ENCODE peak calls at places on chromosomes 4 and X, in six cellular contexts. One of them, this sample, is unnamed.

GRCh38 chrX:107565916-107566602 is 62.3 kb upstream of the PRPS1 start:
- DNase-seq in HCT116: peak
- DNase-seq in GM12878: no peak
- DNase-seq in K562: no peak
- DNase-seq in H1: no peak
- DNase-seq in HepG2: peak
- DNase-seq in this sample: peak

GRCh38 chr4:42843694-42844093 is 48.8 kb upstream of the GRXCR1 start:
- DNase-seq in HCT116: no peak
- DNase-seq in GM12878: no peak
- DNase-seq in K562: no peak
- DNase-seq in H1: no peak
- DNase-seq in HepG2: no peak
- DNase-seq in this sample: no peak

GRCh38 chr4:25814323-25814722 is 48.5 kb downstream of the SEL1L3 start:
- DNase-seq in HCT116: no peak
- DNase-seq in GM12878: no peak
- DNase-seq in K562: no peak
- DNase-seq in H1: no peak
- DNase-seq in HepG2: no peak
- DNase-seq in this sample: no peak

GRCh38 chr4:55933611-55934010 is 15.1 kb upstream of the CEP135 start:
- DNase-seq in HCT116: no peak
- DNase-seq in GM12878: no peak
- DNase-seq in K562: no peak
- DNase-seq in H1: no peak
- DNase-seq in HepG2: no peak
- DNase-seq in this sample: no peak

GRCh38 chr4:76087007-76087769 is 12.7 kb downstream of the ART3 start:
- DNase-seq in HCT116: peak
- DNase-seq in GM12878: no peak
- DNase-seq in K562: peak
- DNase-seq in H1: peak
- DNase-seq in HepG2: peak
- DNase-seq in this sample: peak

GRCh38 chr4:120017939-120018692 is 48.5 kb downstream of the MAD2L1 start:
- DNase-seq in HCT116: no peak
- DNase-seq in GM12878: no peak
- DNase-seq in K562: no peak
- DNase-seq in H1: no peak
- DNase-seq in HepG2: no peak
- DNase-seq in this sample: no peak

GRCh38 chr4:74320559-74321118 is 12.4 kb downstream of the EPGN start:
- DNase-seq in HCT116: peak
- DNase-seq in GM12878: peak
- DNase-seq in K562: peak
- DNase-seq in H1: peak
- DNase-seq in HepG2: peak
- DNase-seq in this sample: peak

GRCh38 chrX:31209005-31209612 is 137.3 kb upstream of the FTHL17 start:
- DNase-seq in HCT116: no peak
- DNase-seq in GM12878: no peak
- DNase-seq in K562: no peak
- DNase-seq in H1: no peak
- DNase-seq in HepG2: no peak
- DNase-seq in this sample: no peak

GRCh38 chr4:5710962-5711478 is at the start of gene EVC:
- DNase-seq in HCT116: no peak
- DNase-seq in GM12878: no peak
- DNase-seq in K562: peak
- DNase-seq in H1: no peak
- DNase-seq in HepG2: peak
- DNase-seq in this sample: peak

GRCh38 chrX:129594781-129595180 is 54.7 kb downstream of the OCRL start:
- DNase-seq in HCT116: no peak
- DNase-seq in GM12878: no peak
- DNase-seq in K562: no peak
- DNase-seq in H1: no peak
- DNase-seq in HepG2: no peak
- DNase-seq in this sample: no peak

GRCh38 chr4:169179609-169180526 is 90.9 kb downstream of the SH3RF1 start:
- DNase-seq in HCT116: no peak
- DNase-seq in GM12878: no peak
- DNase-seq in K562: no peak
- DNase-seq in H1: no peak
- DNase-seq in HepG2: no peak
- DNase-seq in this sample: no peak
- H2AFZ ChIP-seq in HCT116: no peak
- H2AFZ ChIP-seq in GM12878: no peak
- H2AFZ ChIP-seq in K562: no peak
- H2AFZ ChIP-seq in H1: no peak
- H2AFZ ChIP-seq in HepG2: no peak
- H2AFZ ChIP-seq in this sample: no peak

GRCh38 chrX:134548257-134548732 is 88.3 kb downstream of the HPRT1 start:
- DNase-seq in HCT116: no peak
- DNase-seq in GM12878: no peak
- DNase-seq in K562: no peak
- DNase-seq in H1: no peak
- DNase-seq in HepG2: no peak
- DNase-seq in this sample: peak

GRCh38 chrX:134546187-134546586 is 86.2 kb downstream of the HPRT1 start:
- DNase-seq in HCT116: no peak
- DNase-seq in GM12878: no peak
- DNase-seq in K562: no peak
- DNase-seq in H1: no peak
- DNase-seq in HepG2: no peak
- DNase-seq in this sample: no peak

GRCh38 chrX:134551365-134552095 is 91.6 kb downstream of the HPRT1 start:
- DNase-seq in HCT116: no peak
- DNase-seq in GM12878: no peak
- DNase-seq in K562: no peak
- DNase-seq in H1: no peak
- DNase-seq in HepG2: no peak
- DNase-seq in this sample: no peak

GRCh38 chrX:134547047-134547679 is 87.2 kb downstream of the HPRT1 start:
- DNase-seq in HCT116: no peak
- DNase-seq in GM12878: no peak
- DNase-seq in K562: no peak
- DNase-seq in H1: no peak
- DNase-seq in HepG2: no peak
- DNase-seq in this sample: no peak

DNA sequence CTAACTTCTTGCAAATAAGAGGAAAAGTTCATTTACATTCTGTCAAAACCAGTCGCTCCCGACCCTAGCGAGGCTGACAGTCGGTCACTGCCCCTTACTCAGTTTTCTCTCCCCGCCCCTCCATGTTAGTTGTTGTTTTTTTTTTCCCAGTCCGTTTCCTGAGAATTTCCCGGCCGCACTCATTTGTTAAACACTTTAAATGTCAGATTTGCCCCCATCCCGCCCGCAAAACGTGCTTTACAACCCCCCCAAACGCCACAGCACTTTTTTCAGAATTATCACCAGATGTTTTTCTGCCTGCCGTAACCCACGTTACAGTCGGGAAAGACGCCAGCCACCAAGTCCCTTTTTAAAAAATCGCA is 88.9 kb downstream of the HPRT1 start:
- DNase-seq in HCT116: no peak
- DNase-seq in GM12878: no peak
- DNase-seq in K562: no peak
- DNase-seq in H1: no peak
- DNase-seq in HepG2: no peak
- DNase-seq in this sample: peak
- TF ChIP-seq YY1 in HCT116: no peak
- TF ChIP-seq YY1 in GM12878: no peak
- TF ChIP-seq YY1 in K562: no peak
- TF ChIP-seq YY1 in H1: no peak
- TF ChIP-seq YY1 in HepG2: no peak
- TF ChIP-seq YY1 in this sample: no peak

DNA sequence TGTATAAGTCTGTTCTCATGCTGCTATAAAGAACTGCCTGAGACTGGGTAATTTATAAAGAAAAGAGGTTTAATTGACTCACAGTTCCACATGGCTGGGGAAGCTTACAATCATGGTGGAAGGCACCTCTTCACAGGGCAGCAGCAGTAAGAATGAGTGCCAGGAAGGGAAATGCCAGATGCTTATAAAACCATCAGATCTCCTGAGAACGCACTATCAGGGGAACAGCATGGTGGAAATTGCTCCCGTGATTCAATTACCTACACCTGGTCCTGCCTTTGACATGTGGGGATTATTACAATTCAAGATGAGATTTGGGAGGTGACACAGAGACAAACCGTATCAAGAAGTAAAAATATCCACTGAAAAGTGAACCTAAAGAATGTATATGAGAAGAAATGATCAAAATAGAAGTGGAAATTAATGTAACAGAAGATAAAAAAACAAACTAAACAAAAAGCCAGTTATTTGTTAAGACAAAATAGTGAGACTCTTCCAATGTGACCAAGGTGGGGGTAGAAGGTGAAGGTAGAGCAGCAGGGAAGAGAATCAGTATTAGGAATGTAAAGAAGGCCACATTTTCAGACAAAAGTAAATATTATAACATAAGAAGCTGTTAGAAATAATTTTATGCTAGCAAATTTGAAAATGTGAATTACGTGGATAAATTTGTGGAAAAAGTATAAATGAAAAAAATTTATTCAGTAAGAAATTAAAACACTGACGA is 372.9 kb downstream of the NKX6-1 start:
- DNase-seq in HCT116: no peak
- DNase-seq in GM12878: no peak
- DNase-seq in K562: no peak
- DNase-seq in H1: no peak
- DNase-seq in HepG2: no peak
- DNase-seq in this sample: no peak
- H2AFZ ChIP-seq in HCT116: peak
- H2AFZ ChIP-seq in GM12878: no peak
- H2AFZ ChIP-seq in K562: peak
- H2AFZ ChIP-seq in H1: peak
- H2AFZ ChIP-seq in HepG2: no peak
- H2AFZ ChIP-seq in this sample: no peak

GRCh38 chr4:70518269-70518668 is at the start of gene AMTN:
- DNase-seq in HCT116: no peak
- DNase-seq in GM12878: no peak
- DNase-seq in K562: no peak
- DNase-seq in H1: no peak
- DNase-seq in HepG2: no peak
- DNase-seq in this sample: no peak

GRCh38 chr4:70522626-70523025 is 4.3 kb downstream of the AMTN start:
- DNase-seq in HCT116: no peak
- DNase-seq in GM12878: no peak
- DNase-seq in K562: no peak
- DNase-seq in H1: no peak
- DNase-seq in HepG2: no peak
- DNase-seq in this sample: no peak

GRCh38 chr4:70515342-70516245 is 2.8 kb upstream of the AMTN start:
- DNase-seq in HCT116: no peak
- DNase-seq in GM12878: no peak
- DNase-seq in K562: no peak
- DNase-seq in H1: no peak
- DNase-seq in HepG2: no peak
- DNase-seq in this sample: no peak

GRCh38 chr4:70518716-70519115 is 347 bp downstream of the AMTN start:
- DNase-seq in HCT116: no peak
- DNase-seq in GM12878: no peak
- DNase-seq in K562: no peak
- DNase-seq in H1: no peak
- DNase-seq in HepG2: no peak
- DNase-seq in this sample: no peak
- TF ChIP-seq YY1 in HCT116: no peak
- TF ChIP-seq YY1 in GM12878: no peak
- TF ChIP-seq YY1 in K562: no peak
- TF ChIP-seq YY1 in H1: no peak
- TF ChIP-seq YY1 in HepG2: no peak
- TF ChIP-seq YY1 in this sample: no peak

DNA sequence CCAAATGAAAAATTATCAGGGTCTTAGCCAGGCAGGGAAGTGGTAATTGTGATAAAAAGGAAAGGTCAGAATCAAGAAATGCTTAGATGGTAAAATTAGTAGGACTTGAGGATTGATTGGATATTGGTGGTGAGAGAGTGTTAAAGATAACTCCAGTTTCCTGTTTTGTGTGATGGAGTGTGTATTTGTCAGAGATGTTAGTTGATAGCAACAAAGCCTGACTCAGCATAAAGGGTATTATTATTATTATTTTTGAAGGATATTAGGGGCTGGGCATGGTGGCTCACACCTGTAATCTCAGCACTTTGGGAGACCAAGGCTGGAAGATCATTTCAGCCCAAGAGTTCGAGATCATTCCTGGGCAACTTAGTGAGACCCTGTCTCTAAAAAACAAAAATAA is 23.6 kb upstream of the OGT start:
- DNase-seq in HCT116: no peak
- DNase-seq in GM12878: no peak
- DNase-seq in K562: no peak
- DNase-seq in H1: no peak
- DNase-seq in HepG2: no peak
- DNase-seq in this sample: no peak
- H2AFZ ChIP-seq in HCT116: no peak
- H2AFZ ChIP-seq in GM12878: no peak
- H2AFZ ChIP-seq in K562: no peak
- H2AFZ ChIP-seq in H1: no peak
- H2AFZ ChIP-seq in HepG2: no peak
- H2AFZ ChIP-seq in this sample: no peak

GRCh38 chr4:168695288-168695687 is 198.4 kb downstream of the PALLD start:
- DNase-seq in HCT116: no peak
- DNase-seq in GM12878: no peak
- DNase-seq in K562: no peak
- DNase-seq in H1: no peak
- DNase-seq in HepG2: no peak
- DNase-seq in this sample: no peak

GRCh38 chr4:168696828-168697227 is 200.0 kb downstream of the PALLD start:
- DNase-seq in HCT116: no peak
- DNase-seq in GM12878: no peak
- DNase-seq in K562: no peak
- DNase-seq in H1: no peak
- DNase-seq in HepG2: no peak
- DNase-seq in this sample: no peak

GRCh38 chr4:168691621-168692376 is 194.9 kb downstream of the PALLD start:
- DNase-seq in HCT116: no peak
- DNase-seq in GM12878: no peak
- DNase-seq in K562: no peak
- DNase-seq in H1: no peak
- DNase-seq in HepG2: no peak
- DNase-seq in this sample: no peak

GRCh38 chr4:168693750-168694470 is 197.1 kb downstream of the PALLD start:
- DNase-seq in HCT116: no peak
- DNase-seq in GM12878: no peak
- DNase-seq in K562: no peak
- DNase-seq in H1: no peak
- DNase-seq in HepG2: no peak
- DNase-seq in this sample: no peak

DNA sequence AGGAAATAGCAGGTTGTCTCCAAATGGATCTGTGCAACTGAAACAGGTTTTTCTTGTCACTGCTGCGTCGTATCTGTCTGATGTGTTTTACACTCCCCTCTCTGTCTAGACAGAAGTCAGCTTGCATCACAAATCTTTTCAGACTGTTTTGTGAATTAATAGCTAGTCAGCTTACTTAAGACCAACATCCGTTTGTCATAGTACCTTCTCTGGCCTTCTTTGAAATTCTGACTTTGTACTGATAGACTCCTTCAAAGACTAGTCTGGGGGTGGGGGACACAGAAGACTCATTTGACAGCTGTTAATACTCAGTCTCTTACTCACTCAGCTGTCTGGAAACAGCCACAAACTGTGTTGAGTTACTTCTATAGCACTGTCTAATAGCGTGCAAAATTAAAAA is 197.8 kb downstream of the PALLD start:
- DNase-seq in HCT116: no peak
- DNase-seq in GM12878: no peak
- DNase-seq in K562: no peak
- DNase-seq in H1: no peak
- DNase-seq in HepG2: no peak
- DNase-seq in this sample: no peak
- TF ChIP-seq YY1 in HCT116: no peak
- TF ChIP-seq YY1 in GM12878: no peak
- TF ChIP-seq YY1 in K562: no peak
- TF ChIP-seq YY1 in H1: no peak
- TF ChIP-seq YY1 in HepG2: no peak
- TF ChIP-seq YY1 in this sample: no peak